ENCODE peak calls at places on chromosome 11, in six cellular contexts. B, M, V, H, Q and U are unnamed samples. For H3K27me3, the result is how much of the 10 kb centered on the place peaks cover.

GRCh38 chr11:86981777-86982540 is 26.8 kb upstream of the FZD4 start:
- DNase-seq in M (no peak), H (no peak), V (no peak), B (no peak), Q (no peak), U (no peak)

GRCh38 chr11:76686261-76687079 is 15.9 kb upstream of the LRRC32 start:
- DNase-seq in V (no peak), B (peak), Q (no peak), H (no peak), M (no peak), U (peak)

GRCh38 chr11:94876645-94877445 is 96.5 kb downstream of the CWC15 start:
- DNase-seq in B (peak), M (peak), H (peak), Q (peak), V (peak), U (no peak)

GRCh38 chr11:10561043-10561818 is 7.2 kb downstream of the LYVE1 start:
- DNase-seq in H (no peak), Q (no peak), V (no peak), M (no peak), B (no peak), U (no peak)

GRCh38 chr11:109071712-109072524 is 350.1 kb upstream of the C11orf87 start:
- DNase-seq in Q (no peak), M (peak), V (no peak), H (no peak), B (peak), U (no peak)

GRCh38 chr11:129917231-129917630 is 21.9 kb upstream of the NFRKB start:
- DNase-seq in B (peak), M (no peak), V (no peak), Q (no peak), H (no peak), U (no peak)

GRCh38 chr11:35418282-35418846 is 994 bp downstream of the SLC1A2 start:
- DNase-seq in V (no peak), B (no peak), H (no peak), M (no peak), Q (no peak), U (peak)

GRCh38 chr11:76695133-76695532 is 24.6 kb upstream of the LRRC32 start:
- DNase-seq in B (peak), V (no peak), H (no peak), M (no peak), Q (no peak), U (peak)

GRCh38 chr11:45159781-45160365 is 13.4 kb downstream of the PRDM11 start:
- DNase-seq in H (no peak), V (no peak), Q (no peak), M (no peak), B (peak), U (no peak)

GRCh38 chr11:114091791-114092397 is 32.4 kb downstream of the ZBTB16 start:
- DNase-seq in V (no peak), B (no peak), Q (no peak), H (no peak), M (no peak), U (peak)

GRCh38 chr11:82229346-82229745 is 504.3 kb downstream of the FAM181B start:
- DNase-seq in B (no peak), M (no peak), Q (peak), H (no peak), V (no peak), U (peak)

GRCh38 chr11:67438121-67438902 is 830 bp upstream of the PTPRCAP start:
- DNase-seq in H (no peak), M (no peak), V (no peak), B (no peak), Q (no peak), U (no peak)

GRCh38 chr11:43547900-43548381 is 132.6 kb upstream of the HSD17B12 start:
- DNase-seq in B (peak), H (peak), M (no peak), Q (no peak), V (no peak), U (peak)

GRCh38 chr11:44944853-44945235 is 5.8 kb downstream of the TP53I11 start:
- DNase-seq in Q (no peak), B (no peak), V (no peak), H (no peak), M (no peak), U (peak)

GRCh38 chr11:92852946-92853345 is 116.5 kb upstream of the MTNR1B start:
- DNase-seq in Q (no peak), V (no peak), B (no peak), H (peak), M (no peak), U (no peak)

GRCh38 chr11:7437706-7438105 is 47.6 kb upstream of the OLFML1 start:
- DNase-seq in B (no peak), H (no peak), V (no peak), M (no peak), Q (no peak), U (no peak)

GRCh38 chr11:13668957-13669521 is 571 bp downstream of the FAR1 start:
- DNase-seq in B (peak), M (peak), V (no peak), H (peak), Q (no peak), U (no peak)

GRCh38 chr11:82978422-82979099 is 77.0 kb downstream of the DDIAS start:
- DNase-seq in B (peak), H (no peak), M (no peak), Q (peak), V (no peak), U (no peak)

GRCh38 chr11:44080951-44081350 is 14.5 kb upstream of the EXT2 start:
- DNase-seq in V (no peak), H (no peak), Q (no peak), B (no peak), M (no peak), U (no peak)

GRCh38 chr11:1450958-1451710 is 35.4 kb downstream of the MOB2 start:
- DNase-seq in Q (no peak), H (no peak), V (no peak), M (no peak), B (peak), U (peak)

DNA sequence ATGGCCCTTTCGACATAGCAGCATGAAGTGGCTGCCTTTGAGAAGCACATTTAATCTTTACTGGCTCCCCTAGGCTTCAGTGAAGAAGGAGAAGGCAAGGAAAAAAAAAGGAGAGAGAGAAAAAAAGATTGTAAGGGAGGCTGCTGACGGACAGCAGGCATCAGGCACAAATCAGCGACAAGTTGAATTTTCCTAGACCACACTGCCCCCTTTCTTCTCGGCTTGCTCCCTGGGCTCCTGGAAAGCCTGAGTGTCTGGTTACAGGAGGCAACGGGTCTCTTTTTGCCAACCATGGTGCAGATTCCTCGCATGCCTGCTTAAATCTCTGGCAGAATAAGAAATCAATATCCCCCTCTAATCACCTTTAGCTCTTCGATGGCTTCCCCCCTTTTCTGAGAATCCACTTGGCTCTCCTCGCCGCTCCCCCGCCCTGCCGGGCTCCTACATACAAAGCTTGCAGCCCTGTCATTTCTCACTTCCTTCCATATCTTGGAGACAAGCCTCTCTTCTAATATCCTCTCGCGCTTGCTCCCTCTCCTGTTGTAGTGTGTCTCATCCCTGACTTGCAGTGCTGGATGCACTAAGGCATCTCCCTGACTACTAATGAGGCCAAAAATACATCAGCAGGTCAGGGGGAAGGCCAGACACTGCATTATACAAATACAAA is 14.3 kb downstream of the BLID start:
- DNase-seq in M (peak), V (no peak), B (no peak), Q (peak), H (peak), U (peak)
- H3K4me3 ChIP-seq in M (peak), V (no peak), B (peak), Q (peak), H (peak), U (peak)

GRCh38 chr11:31972623-31973022 is 118.3 kb upstream of the RCN1 start:
- DNase-seq in V (no peak), H (no peak), B (no peak), Q (no peak), M (no peak), U (no peak)

GRCh38 chr11:31977343-31977742 is 113.5 kb upstream of the RCN1 start:
- DNase-seq in B (no peak), M (no peak), H (no peak), V (no peak), Q (no peak), U (peak)

GRCh38 chr11:31968774-31969433 is 122.0 kb upstream of the RCN1 start:
- DNase-seq in H (no peak), Q (peak), M (no peak), V (no peak), B (peak), U (no peak)

GRCh38 chr11:31974737-31975136 is 116.1 kb upstream of the RCN1 start:
- DNase-seq in V (peak), H (no peak), Q (peak), M (no peak), B (peak), U (no peak)

DNA sequence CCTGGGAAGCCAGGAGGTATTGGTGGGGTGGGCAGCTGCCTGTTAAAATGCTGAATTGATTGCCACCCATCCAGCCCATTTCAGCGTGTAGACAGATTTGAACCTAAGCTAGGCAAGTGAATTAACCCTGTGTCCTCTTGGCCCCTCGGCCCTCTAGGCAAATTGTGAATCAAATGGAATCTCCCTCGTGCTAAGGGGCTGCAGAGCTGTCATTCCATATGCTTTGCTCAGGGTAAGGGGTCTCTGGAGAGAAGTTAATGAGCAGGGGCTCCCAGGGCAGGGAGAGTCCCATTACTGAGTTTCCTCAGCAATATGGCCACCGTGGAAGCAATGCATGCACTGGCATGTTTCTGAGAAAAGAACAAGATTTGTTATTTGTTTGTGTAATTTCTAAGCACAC is 117.7 kb upstream of the RCN1 start:
- DNase-seq in B (no peak), M (no peak), V (no peak), H (no peak), Q (no peak), U (no peak)
- H3K27me3 ChIP-seq in B (under half), M (under half), V (under half), H (under half), Q (under half), U (under half)

GRCh38 chr11:75475767-75476650 is 43.0 kb upstream of the KLHL35 start:
- DNase-seq in B (peak), M (peak), Q (peak), V (no peak), H (peak), U (no peak)

GRCh38 chr11:75474240-75474639 is 41.2 kb upstream of the KLHL35 start:
- DNase-seq in V (no peak), H (no peak), M (no peak), Q (no peak), B (no peak), U (no peak)

GRCh38 chr11:75473684-75474083 is 40.7 kb upstream of the KLHL35 start:
- DNase-seq in H (no peak), V (no peak), M (no peak), Q (no peak), B (no peak), U (no peak)

GRCh38 chr11:75476716-75477613 is 44.0 kb upstream of the KLHL35 start:
- DNase-seq in V (no peak), B (peak), Q (no peak), M (no peak), H (no peak), U (no peak)

DNA sequence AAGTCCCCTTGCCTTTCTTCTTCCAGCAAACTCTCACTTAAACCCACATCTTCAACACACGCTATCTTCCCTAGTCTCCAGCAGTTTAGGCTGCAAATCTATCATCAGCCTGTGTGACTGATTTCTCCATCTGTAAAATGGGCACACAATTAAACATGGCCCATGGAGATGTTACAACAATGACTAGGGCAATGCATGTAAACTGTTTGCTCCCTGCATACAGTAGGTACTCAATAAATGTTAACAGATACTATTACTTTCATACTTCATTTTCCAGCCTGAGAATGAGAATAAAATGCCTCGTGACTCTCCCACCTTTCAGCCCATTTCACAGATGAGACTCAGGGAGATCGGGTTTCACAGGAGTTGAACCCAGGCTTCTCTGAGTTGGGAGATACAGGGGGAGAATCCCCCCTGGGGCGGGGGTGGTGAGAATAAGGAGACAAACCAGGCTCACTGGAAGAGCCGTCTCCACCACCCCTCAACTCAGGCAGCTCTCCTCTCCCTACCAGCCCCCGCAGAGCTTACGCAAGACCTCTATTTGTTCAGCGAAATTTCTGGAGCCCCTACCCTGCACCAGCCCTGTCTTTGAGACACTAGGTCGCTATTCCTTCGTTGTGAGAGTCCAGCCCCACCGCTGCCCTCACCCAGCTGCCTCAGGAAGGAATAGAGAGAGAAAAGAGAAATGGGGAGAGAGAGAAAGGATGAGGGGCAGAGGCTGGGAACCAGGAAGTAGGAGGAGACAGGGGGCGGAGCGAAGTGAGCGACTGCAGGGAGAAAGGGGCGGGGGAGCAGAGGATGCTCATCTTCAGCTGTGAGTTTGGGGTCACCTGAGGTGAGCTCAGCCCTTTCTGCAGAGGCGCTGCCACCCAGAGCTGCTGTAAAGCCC is 42.1 kb upstream of the KLHL35 start:
- DNase-seq in Q (peak), V (no peak), B (peak), M (no peak), H (peak), U (peak)
- H3K4me3 ChIP-seq in Q (peak), V (no peak), B (peak), M (no peak), H (peak), U (peak)

DNA sequence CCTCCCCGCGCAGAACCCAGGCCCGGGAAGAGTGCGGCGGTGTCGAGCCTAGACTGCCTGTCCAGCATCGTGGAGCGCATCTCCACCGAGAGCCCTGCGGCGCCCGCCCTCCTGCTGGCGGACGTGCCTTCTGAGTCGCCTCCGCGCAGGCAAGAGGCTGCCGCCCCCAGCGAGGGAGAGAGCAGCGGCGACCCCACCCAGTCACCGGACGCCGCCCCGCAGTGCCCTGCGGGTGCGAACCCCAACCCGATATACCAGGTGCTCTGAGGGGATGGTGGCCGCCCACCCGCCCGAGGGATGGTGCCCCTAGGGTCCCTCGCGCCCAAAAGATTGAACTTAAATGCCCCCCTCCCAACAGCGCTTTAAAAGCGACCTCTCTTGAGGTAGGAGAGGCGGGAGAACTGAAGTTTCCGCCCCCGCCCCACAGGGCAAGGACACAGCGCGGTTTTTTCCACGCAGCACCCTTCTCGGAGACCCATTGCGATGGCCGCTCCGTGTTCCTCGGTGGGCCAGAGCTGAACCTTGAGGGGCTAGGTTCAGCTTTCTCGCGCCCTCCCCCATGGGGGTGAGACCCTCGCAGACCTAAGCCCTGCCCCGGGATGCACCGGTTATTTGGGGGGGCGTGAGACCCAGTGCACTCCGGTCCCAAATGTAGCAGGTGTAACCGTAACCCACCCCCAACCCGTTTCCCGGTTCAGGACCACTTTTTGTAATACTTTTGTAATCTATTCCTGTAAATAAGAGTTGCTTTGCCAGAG is 2.0 kb downstream of the MYOD1 start:
- DNase-seq in H (no peak), Q (no peak), M (no peak), B (peak), V (no peak), U (peak)
- H3K27me3 ChIP-seq in H (half or more), Q (half or more), M (half or more), B (half or more), V (under half), U (half or more)

GRCh38 chr11:69774354-69775162 is 583 bp downstream of the FGF4 start:
- DNase-seq in H (no peak), V (no peak), B (peak), Q (no peak), M (no peak), U (peak)
- H3K4me3 ChIP-seq in H (no peak), V (no peak), B (no peak), Q (no peak), M (no peak), U (peak)

DNA sequence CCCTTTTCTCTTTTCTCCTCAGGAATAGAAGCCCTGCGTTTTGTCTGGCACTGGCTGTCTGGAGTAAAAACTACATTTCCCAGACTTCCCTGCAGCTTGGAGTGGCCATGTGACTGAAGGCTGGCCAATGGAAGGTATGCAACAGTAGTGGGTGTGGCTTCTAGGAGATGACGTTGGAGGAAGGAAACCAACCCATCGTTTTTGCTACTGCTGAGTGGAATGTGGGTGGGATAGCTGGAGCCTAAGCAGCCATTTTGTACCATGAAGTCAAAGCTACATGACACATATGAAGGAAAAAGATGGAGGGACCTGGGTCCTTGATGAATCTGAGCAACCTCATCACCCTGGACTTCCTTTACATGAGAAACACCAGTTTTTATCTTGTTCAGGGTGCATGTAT is 19.6 kb downstream of the FGF3 start:
- DNase-seq in M (no peak), V (peak), Q (peak), H (no peak), B (peak), U (peak)
- H3K27me3 ChIP-seq in M (under half), V (under half), Q (under half), H (under half), B (under half), U (under half)

DNA sequence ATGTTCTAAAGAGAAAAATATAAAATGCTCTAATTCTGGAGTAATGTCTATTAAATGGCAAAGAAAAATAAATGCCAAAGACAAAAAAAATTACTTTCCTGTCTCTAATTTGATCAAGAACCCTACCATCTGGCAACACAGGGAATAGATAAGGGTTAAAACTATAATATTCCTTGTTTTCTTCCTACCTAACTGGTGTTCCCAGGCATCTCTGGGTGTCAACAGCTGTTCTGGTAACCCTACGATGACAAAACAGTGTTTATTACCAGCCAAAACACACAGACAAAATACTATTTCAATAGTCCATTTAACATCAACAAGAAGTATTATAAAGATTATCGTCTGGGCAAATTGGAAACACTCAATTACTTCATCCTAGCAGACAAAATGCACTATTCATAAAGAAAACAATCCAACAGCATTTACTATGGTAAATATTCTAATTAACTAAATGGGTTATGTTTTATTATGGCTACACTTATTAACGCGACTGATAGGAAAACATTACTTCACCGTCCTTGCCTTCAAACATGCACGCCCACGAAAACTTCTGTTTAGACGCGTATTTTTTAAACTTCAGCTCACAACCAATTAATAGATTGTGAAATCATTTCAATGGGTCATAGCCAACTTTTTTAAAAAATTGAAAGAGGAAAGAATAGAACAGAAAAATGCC is 50.6 kb downstream of the LGR4 start:
- DNase-seq in B (no peak), H (no peak), V (no peak), M (no peak), Q (no peak), U (no peak)
- H3K4me3 ChIP-seq in B (no peak), H (no peak), V (no peak), M (no peak), Q (no peak), U (no peak)

GRCh38 chr11:416757-417621 is 2.2 kb upstream of the SIGIRR start:
- DNase-seq in B (peak), Q (no peak), V (no peak), H (peak), M (no peak), U (peak)

GRCh38 chr11:419248-420005 is 4.6 kb upstream of the SIGIRR start:
- DNase-seq in V (no peak), M (no peak), Q (no peak), B (no peak), H (no peak), U (no peak)

GRCh38 chr11:418343-419247 is 3.8 kb upstream of the SIGIRR start:
- DNase-seq in V (no peak), H (no peak), M (no peak), Q (no peak), B (no peak), U (no peak)

GRCh38 chr11:416051-416756 is 1.4 kb upstream of the SIGIRR start:
- DNase-seq in B (no peak), Q (no peak), V (no peak), H (no peak), M (no peak), U (no peak)

GRCh38 chr11:417652-418342 is 3.0 kb upstream of the SIGIRR start:
- DNase-seq in Q (no peak), M (no peak), B (no peak), H (no peak), V (no peak), U (peak)
- H3K27me3 ChIP-seq in Q (under half), M (half or more), B (under half), H (half or more), V (under half), U (under half)